ENCODE peak calls at places on chromosomes 13 and 19, in ten cellular contexts. L is H1, V is tibial nerve, X is A549, B is HCT116, S is Peyer's patch, O is lower leg skin, H is stomach, J is ovary, Y is esophagus squamous epithelium. I is an unnamed sample.

GRCh38 chr19:14113762-14114414 is 3.7 kb downstream of the PRKACA start:
- DNase-seq in V (no peak), Y (no peak), X (peak; percentile 65), O (no peak), L (no peak), J (peak; percentile 73), S (no peak), B (peak; percentile 87), H (no peak), I (no peak)

GRCh38 chr13:46905249-46905648 is 8.4 kb upstream of the HTR2A start:
- DNase-seq in B (no peak), V (no peak), L (peak; percentile 2), O (no peak), J (no peak), H (no peak), Y (no peak), X (peak; percentile 5), S (no peak), I (no peak)

GRCh38 chr19:16106121-16106520 is 5.6 kb upstream of the RAB8A start:
- DNase-seq in B (no peak), S (no peak), O (no peak), L (no peak), Y (no peak), X (peak; percentile 66), J (no peak), H (no peak), V (no peak), I (no peak)

GRCh38 chr19:48490980-48491792 is 20.4 kb downstream of the LMTK3 start:
- DNase-seq in S (peak; percentile 79), V (no peak), L (no peak), X (peak; percentile 73), O (no peak), B (peak; percentile 71), J (peak; percentile 69), H (peak; percentile 56), Y (no peak), I (peak; percentile 51)

GRCh38 chr13:44050450-44051063 is 170.9 kb downstream of the LACC1 start:
- DNase-seq in B (peak; percentile 32), X (peak; percentile 38), S (no peak), V (peak; percentile 15), Y (no peak), O (no peak), H (no peak), L (no peak), J (no peak), I (no peak)

GRCh38 chr13:51534075-51534817 is 50.0 kb upstream of the WDFY2 start:
- DNase-seq in H (peak; percentile 31), V (peak; percentile 19), B (no peak), O (no peak), S (no peak), L (no peak), J (no peak), Y (no peak), X (no peak), I (no peak)

GRCh38 chr19:4016903-4017638 is 9.5 kb downstream of the PIAS4 start:
- DNase-seq in S (no peak), L (no peak), V (no peak), B (no peak), J (no peak), Y (no peak), O (no peak), H (no peak), X (no peak), I (no peak)

GRCh38 chr19:32392946-32393345 is 12.6 kb upstream of the DPY19L3 start:
- DNase-seq in V (no peak), X (no peak), B (no peak), S (no peak), H (no peak), J (no peak), Y (no peak), O (no peak), L (no peak), I (no peak)

GRCh38 chr19:16589917-16590316 is 17.7 kb upstream of the SLC35E1 start:
- DNase-seq in O (no peak), B (no peak), L (no peak), X (no peak), S (no peak), J (no peak), H (no peak), V (no peak), Y (no peak), I (peak; percentile 68)

GRCh38 chr19:46821512-46822359 is 28.9 kb downstream of the AP2S1 start:
- DNase-seq in S (no peak), O (no peak), V (no peak), J (no peak), X (no peak), Y (no peak), L (no peak), H (no peak), B (no peak), I (no peak)

GRCh38 chr13:39506559-39507390 is 96.2 kb downstream of the LHFPL6 start:
- DNase-seq in B (no peak), X (no peak), L (no peak), O (no peak), Y (no peak), H (no peak), J (no peak), V (no peak), S (no peak), I (no peak)

GRCh38 chr19:13277104-13277809 is 127.0 kb downstream of the IER2 start:
- DNase-seq in B (peak; percentile 80), S (no peak), V (peak; percentile 79), L (no peak), X (peak; percentile 75), O (no peak), J (peak; percentile 39), Y (no peak), H (peak; percentile 55), I (peak; percentile 34)

GRCh38 chr13:84588023-84588422 is 705.7 kb upstream of the SLITRK1 start:
- DNase-seq in V (no peak), B (no peak), Y (no peak), S (no peak), X (no peak), O (no peak), H (no peak), L (no peak), J (no peak), I (no peak)

GRCh38 chr13:89066868-89067466 is 1395.8 kb downstream of the SLITRK5 start:
- DNase-seq in X (peak; percentile 39), Y (no peak), B (peak; percentile 38), J (no peak), H (no peak), O (no peak), V (peak; percentile 48), S (no peak), L (no peak), I (no peak)

GRCh38 chr13:98977568-98978270 is at the start of gene DOCK9:
- DNase-seq in X (no peak), S (peak; percentile 57), Y (no peak), O (peak; percentile 91), J (peak; percentile 46), V (peak; percentile 53), B (no peak), L (no peak), H (peak; percentile 60), I (peak; percentile 75)

GRCh38 chr13:59970847-59971246 is 192.9 kb downstream of the DIAPH3 start:
- DNase-seq in B (no peak), L (peak; percentile 3), H (no peak), V (no peak), Y (no peak), J (no peak), S (no peak), X (no peak), O (no peak), I (no peak)

GRCh38 chr19:45137179-45137761 is 23.5 kb downstream of the NKPD1 start:
- DNase-seq in J (no peak), B (no peak), H (no peak), X (no peak), V (no peak), L (no peak), S (no peak), O (no peak), Y (no peak), I (no peak)

GRCh38 chr19:45139286-45140143 is 21.3 kb downstream of the NKPD1 start:
- DNase-seq in B (no peak), L (no peak), H (no peak), V (no peak), O (peak; percentile 82), Y (no peak), X (no peak), S (no peak), J (no peak), I (no peak)

GRCh38 chr19:45135176-45135575 is 25.6 kb downstream of the NKPD1 start:
- DNase-seq in H (no peak), J (no peak), Y (no peak), S (no peak), O (no peak), V (no peak), X (no peak), L (no peak), B (no peak), I (no peak)

GRCh38 chr19:45138303-45138751 is 22.5 kb downstream of the NKPD1 start:
- DNase-seq in H (no peak), V (no peak), O (no peak), J (no peak), S (no peak), X (no peak), Y (no peak), L (no peak), B (no peak), I (peak; percentile 89)

GRCh38 chr19:45136507-45137178 is 24.1 kb downstream of the NKPD1 start:
- DNase-seq in S (no peak), X (no peak), L (no peak), O (no peak), Y (no peak), B (no peak), J (no peak), V (no peak), H (no peak), I (no peak)
- H3K4me3 ChIP-seq in S (no peak overlapping the region), X (no peak overlapping the region), L (no peak overlapping the region), O (no peak overlapping the region), Y (no peak overlapping the region), B (no peak overlapping the region), J (no peak overlapping the region), V (no peak overlapping the region), H (no peak overlapping the region), I (no peak overlapping the region)

GRCh38 chr13:33537691-33538090 is 252.1 kb upstream of the STARD13 start:
- DNase-seq in L (no peak), B (no peak), H (no peak), J (no peak), Y (no peak), X (no peak), O (no peak), S (no peak), V (no peak), I (no peak)
- TF ChIP-seq CTCF in L (no peak), B (no peak), H (no peak), J (no peak), Y (no peak), X (no peak), O (no peak), S (no peak), V (no peak), I (no peak)

GRCh38 chr13:110298221-110298565 is 8.8 kb downstream of the COL4A1 start:
- DNase-seq in J (no peak), H (no peak), L (no peak), V (no peak), O (no peak), X (no peak), Y (no peak), B (no peak), S (no peak), I (no peak)
- TF ChIP-seq POLR2A in J (no peak), H (no peak), L (no peak), V (no peak), O (no peak), X (no peak), Y (no peak), B (no peak), S (no peak), I (no peak)

GRCh38 chr13:111068009-111068350 is 47.1 kb upstream of the ARHGEF7 start:
- DNase-seq in V (no peak), S (no peak), X (no peak), L (no peak), Y (no peak), J (no peak), H (no peak), B (no peak), O (no peak), I (no peak)
- H3K4me3 ChIP-seq in V (no peak overlapping the region), S (no peak overlapping the region), X (peak overlapping the region; percentile 58), L (peak overlapping the region; percentile 66), Y (no peak overlapping the region), J (no peak overlapping the region), H (peak overlapping the region; percentile 53), B (peak overlapping the region; percentile 74), O (no peak overlapping the region), I (no peak overlapping the region)